ENCODE peak calls at places on chromosome 14, in nine cellular contexts. B is HEK293T, U is PC-9, S is ELR, N is glomerular endothelial cell, P is NCI-H1436, H is ACHN, V is NCI-H1694, D is GM19239. Q is an unnamed sample.

GRCh38 chr14:96117101-96117897 is 78.1 kb downstream of the C14orf132 start:
- DNase-seq in B (no peak), U (peak), P (peak), D (no peak), V (peak), H (no peak), N (no peak), S (no peak), Q (no peak)

GRCh38 chr14:95510804-95511203 is 5.6 kb downstream of the SYNE3 start:
- DNase-seq in S (no peak), P (no peak), D (no peak), H (no peak), U (no peak), V (no peak), B (no peak), N (no peak), Q (no peak)

GRCh38 chr14:21978184-21978998 is 304.8 kb upstream of the OR4E1 start:
- DNase-seq in N (no peak), U (peak), B (peak), S (peak), P (peak), V (peak), D (peak), H (peak), Q (peak)

GRCh38 chr14:104382361-104383087 is 197.0 kb upstream of the C14orf180 start:
- DNase-seq in S (no peak), B (no peak), V (no peak), P (no peak), U (no peak), N (no peak), H (no peak), D (no peak), Q (no peak)

GRCh38 chr14:61774861-61775260 is 12.6 kb downstream of the SNAPC1 start:
- DNase-seq in S (no peak), B (no peak), N (no peak), P (no peak), V (no peak), U (no peak), H (no peak), D (no peak), Q (no peak)

GRCh38 chr14:72064501-72064900 is 132.3 kb downstream of the RGS6 start:
- DNase-seq in P (no peak), U (no peak), B (no peak), H (no peak), D (no peak), S (no peak), N (no peak), V (no peak), Q (no peak)

GRCh38 chr14:68948686-68949085 is 30.4 kb downstream of the ACTN1 start:
- DNase-seq in D (no peak), N (no peak), P (no peak), H (no peak), S (no peak), B (no peak), U (no peak), V (no peak), Q (no peak)

GRCh38 chr14:68894123-68894522 is 85.0 kb downstream of the ACTN1 start:
- DNase-seq in S (no peak), V (no peak), P (no peak), D (no peak), B (no peak), N (no peak), U (no peak), H (no peak), Q (no peak)

GRCh38 chr14:95432152-95433093 is 84.0 kb downstream of the SYNE3 start:
- DNase-seq in D (no peak), N (no peak), B (peak), P (no peak), H (peak), V (peak), S (peak), U (peak), Q (no peak)

GRCh38 chr14:59123975-59124374 is 64.5 kb upstream of the DAAM1 start:
- DNase-seq in H (peak), B (no peak), V (peak), N (no peak), U (no peak), S (peak), P (peak), D (no peak), Q (no peak)

Q was measured in stimulated activated effector memory CD8-positive, alpha-beta T cell treated with anti-CD3 and anti-CD28 coated beads, Interleukin-12 subunit alpha, Interleukin-12 subunit beta, amount 100 ng/mL, for 72 hours.